ENCODE peak calls at places on chromosomes 2 and 18, in seven cellular contexts. B is Panc1, P is mammary epithelial cell, W is fibroblast of pulmonary artery, Y is astrocyte of the spinal cord, M is fibroblast of mammary gland, I is astrocyte of the cerebellum. J is an unnamed sample.

GRCh38 chr2:130252880-130253645 is 54.8 kb upstream of the TUBA3E start:
- DNase-seq in B (no peak), P (peak), W (peak), Y (no peak), M (peak), I (no peak), J (no peak)

GRCh38 chr2:29751390-29751789 is 170.0 kb downstream of the ALK start:
- DNase-seq in B (no peak), P (no peak), W (no peak), Y (no peak), M (no peak), I (no peak), J (no peak)

GRCh38 chr2:121791801-121792221 is 36.4 kb downstream of the TSN start:
- DNase-seq in B (no peak), P (no peak), W (no peak), Y (no peak), M (no peak), I (peak), J (no peak)

GRCh38 chr2:186544255-186544675 is 45.6 kb upstream of the ITGAV start:
- DNase-seq in B (peak), P (peak), W (peak), Y (peak), M (peak), I (peak), J (no peak)

GRCh38 chr2:15615310-15615920 is 23.7 kb downstream of the DDX1 start:
- DNase-seq in B (no peak), P (no peak), W (no peak), Y (no peak), M (no peak), I (no peak), J (no peak)

GRCh38 chr2:5021148-5021547 is 671.0 kb upstream of the SOX11 start:
- DNase-seq in B (no peak), P (no peak), W (no peak), Y (no peak), M (no peak), I (no peak), J (no peak)

GRCh38 chr2:216984937-216985336 is 125.1 kb upstream of the TNP1 start:
- DNase-seq in B (no peak), P (no peak), W (no peak), Y (no peak), M (no peak), I (no peak), J (no peak)

GRCh38 chr18:41524674-41525470 is 430.2 kb upstream of the PIK3C3 start:
- DNase-seq in B (no peak), P (no peak), W (no peak), Y (no peak), M (no peak), I (no peak), J (no peak)

GRCh38 chr2:88088999-88089398 is 21.4 kb downstream of the SMYD1 start:
- DNase-seq in B (no peak), P (no peak), W (no peak), Y (no peak), M (no peak), I (no peak), J (no peak)

GRCh38 chr18:36284268-36284667 is 13.2 kb upstream of the FHOD3 start:
- DNase-seq in B (no peak), P (no peak), W (no peak), Y (no peak), M (no peak), I (no peak), J (no peak)

GRCh38 chr2:176557821-176558220 is 288.6 kb downstream of the MTX2 start:
- DNase-seq in B (no peak), P (no peak), W (no peak), Y (no peak), M (no peak), I (no peak), J (no peak)

GRCh38 chr2:70078384-70078783 is 8.9 kb upstream of the PCBP1 start:
- DNase-seq in B (no peak), P (no peak), W (no peak), Y (no peak), M (no peak), I (no peak), J (no peak)

GRCh38 chr2:121076885-121077549 is 208.0 kb downstream of the TFCP2L1 start:
- DNase-seq in B (no peak), P (peak), W (peak), Y (peak), M (peak), I (no peak), J (peak)

GRCh38 chr2:69111036-69111435 is 98.1 kb downstream of the ANTXR1 start:
- DNase-seq in B (no peak), P (no peak), W (no peak), Y (no peak), M (no peak), I (no peak), J (no peak)

GRCh38 chr2:127020536-127020935 is 86.4 kb downstream of the BIN1 start:
- DNase-seq in B (no peak), P (no peak), W (no peak), Y (no peak), M (no peak), I (no peak), J (no peak)
- H3K4me3 ChIP-seq in B (no peak), P (no peak), W (no peak), Y (no peak), M (no peak), I (no peak), J (no peak)

DNA sequence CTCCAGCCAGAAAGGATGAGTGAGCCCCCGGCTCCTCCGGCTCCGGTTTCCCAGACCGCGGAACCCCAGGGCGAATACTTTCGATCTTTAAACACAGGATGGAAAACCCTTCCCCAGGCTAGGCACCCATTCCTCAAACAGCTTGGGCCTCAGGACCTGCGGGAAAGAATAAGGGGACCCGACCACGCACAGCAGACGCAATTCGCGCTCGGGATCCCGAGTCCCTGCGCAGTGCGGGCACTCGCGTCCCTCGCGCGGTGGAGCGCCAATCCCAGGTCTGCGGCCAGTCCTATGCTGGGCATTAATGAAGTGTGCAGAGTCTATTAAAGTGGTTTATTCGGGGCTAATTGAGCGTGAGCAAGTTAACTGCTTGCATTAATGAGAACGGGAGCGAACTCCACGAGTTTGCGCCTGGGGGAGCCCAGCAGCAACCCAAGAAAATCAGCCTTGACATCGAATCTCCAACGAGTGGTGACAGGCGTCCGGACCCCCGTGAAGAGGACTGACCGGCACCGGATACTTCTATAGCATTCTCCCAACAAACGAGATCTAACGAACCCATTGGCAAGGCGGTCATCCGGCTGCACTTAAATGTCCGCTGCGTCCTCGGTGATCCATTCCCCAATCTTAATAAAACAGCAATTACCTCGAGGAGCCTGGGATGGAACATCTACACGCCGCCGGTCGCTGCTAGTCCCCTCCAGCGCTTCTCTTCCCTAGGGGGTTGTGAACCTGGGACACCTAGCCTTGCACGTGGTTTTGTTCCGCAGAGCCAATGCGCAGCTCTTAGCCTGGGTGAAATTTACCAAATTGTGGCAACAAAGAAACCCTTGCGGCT is 1.7 kb downstream of the OSR1 start:
- DNase-seq in B (no peak), P (peak), W (no peak), Y (peak), M (no peak), I (no peak), J (no peak)
- H3K4me3 ChIP-seq in B (peak), P (peak), W (peak), Y (peak), M (peak), I (peak), J (no peak)

GRCh38 chr2:188965147-188965546 is 9.0 kb upstream of the COL3A1 start:
- DNase-seq in B (no peak), P (no peak), W (peak), Y (no peak), M (no peak), I (no peak), J (no peak)
- H3K4me3 ChIP-seq in B (no peak), P (no peak), W (no peak), Y (no peak), M (no peak), I (no peak), J (no peak)

GRCh38 chr18:13267517-13267916 is 49.0 kb downstream of the LDLRAD4 start:
- DNase-seq in B (no peak), P (no peak), W (no peak), Y (no peak), M (no peak), I (no peak), J (no peak)

GRCh38 chr18:13268035-13268700 is 49.6 kb downstream of the LDLRAD4 start:
- DNase-seq in B (no peak), P (peak), W (peak), Y (peak), M (peak), I (peak), J (no peak)

GRCh38 chr18:13265901-13266207 is 47.3 kb downstream of the LDLRAD4 start:
- DNase-seq in B (no peak), P (no peak), W (no peak), Y (no peak), M (no peak), I (no peak), J (no peak)

GRCh38 chr18:13264986-13265900 is 46.7 kb downstream of the LDLRAD4 start:
- DNase-seq in B (no peak), P (no peak), W (no peak), Y (no peak), M (no peak), I (no peak), J (no peak)

DNA sequence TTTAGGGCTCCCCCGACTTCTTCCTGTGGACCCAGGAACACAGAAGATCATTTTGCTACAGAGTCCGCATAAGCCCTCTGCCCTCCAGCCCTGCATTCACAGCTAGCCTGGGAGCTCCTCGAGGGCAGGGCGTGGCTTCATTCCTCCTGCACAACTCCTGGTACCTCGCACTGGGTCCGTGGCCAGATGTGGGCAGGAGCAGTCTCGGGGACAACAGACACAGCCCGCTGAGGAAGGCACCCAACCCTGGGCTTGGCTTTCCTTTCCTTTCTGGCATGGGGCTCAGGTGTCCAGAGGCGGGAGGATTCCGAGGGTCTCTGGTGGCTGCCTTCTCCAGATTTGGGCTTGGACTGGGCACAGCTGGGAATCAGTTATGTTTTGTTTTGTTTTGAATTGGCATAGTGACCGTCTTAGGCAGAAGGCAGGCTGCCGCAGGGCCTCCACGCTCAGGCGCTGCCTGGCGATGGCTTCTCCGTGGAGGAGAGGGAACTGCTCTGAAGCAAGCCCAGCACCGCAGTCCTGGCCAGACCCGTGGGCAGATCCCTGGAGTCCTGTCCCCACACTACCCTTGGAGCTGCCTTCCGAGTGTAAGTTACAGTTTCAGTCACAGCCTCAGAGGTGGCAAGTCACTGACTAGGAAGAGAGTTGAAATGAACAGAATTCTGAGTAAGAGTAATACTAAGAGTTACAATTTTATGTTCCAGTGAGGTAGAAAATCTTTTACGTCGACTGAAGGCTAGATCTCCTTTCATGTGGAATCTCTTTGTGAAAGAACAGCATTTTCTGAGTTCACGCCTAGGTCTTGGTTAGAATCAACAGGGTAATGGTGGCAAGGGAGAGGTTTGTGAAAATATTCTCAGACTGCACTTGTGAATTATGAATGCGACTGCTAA is 47.9 kb downstream of the LDLRAD4 start:
- DNase-seq in B (no peak), P (no peak), W (no peak), Y (no peak), M (no peak), I (no peak), J (no peak)
- H3K4me3 ChIP-seq in B (no peak), P (no peak), W (no peak), Y (no peak), M (no peak), I (no peak), J (no peak)

GRCh38 chr2:135743860-135744259 is 2.2 kb downstream of the UBXN4 start:
- DNase-seq in B (no peak), P (no peak), W (no peak), Y (peak), M (peak), I (no peak), J (no peak)
- H3K4me3 ChIP-seq in B (peak), P (peak), W (peak), Y (peak), M (no peak), I (peak), J (no peak)

DNA sequence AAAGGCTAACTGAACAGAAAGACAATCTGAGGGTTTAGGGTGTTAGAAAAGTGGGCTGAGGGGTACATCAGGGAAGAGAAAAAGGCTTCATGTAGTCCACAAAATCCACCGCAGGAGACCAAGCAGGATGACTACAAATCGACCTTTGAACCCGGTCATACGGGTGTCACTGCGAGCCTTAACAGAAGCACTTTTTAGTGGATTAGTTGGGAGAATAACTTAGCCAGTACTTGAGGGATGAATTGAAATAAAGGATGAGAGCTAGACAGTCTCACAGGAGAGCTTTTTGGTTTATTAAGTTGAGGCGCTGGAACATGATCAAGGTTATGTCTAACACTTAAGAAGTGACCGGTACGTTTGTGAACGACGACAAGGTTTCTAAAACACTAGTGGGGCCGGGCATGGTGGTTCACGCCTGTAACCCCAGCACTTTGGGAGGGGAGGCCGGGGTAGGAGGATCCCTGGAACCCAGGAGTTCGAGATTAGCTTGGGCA is 217.7 kb downstream of the MCFD2 start:
- DNase-seq in B (no peak), P (no peak), W (no peak), Y (no peak), M (no peak), I (no peak), J (no peak)
- H3K4me3 ChIP-seq in B (peak), P (peak), W (peak), Y (peak), M (peak), I (peak), J (peak)

J was measured in Jurkat, Clone E6-1.